ENCODE peak calls at places on chromosomes 11 and 22, in ten cellular contexts. M, R, E, N, F, B, T, U, A and L are unnamed samples.

GRCh38 chr11:130858215-130858614 is 58.1 kb downstream of the SNX19 start:
- DNase-seq in B (no peak), T (no peak), E (peak), N (no peak), F (peak), R (no peak), M (no peak), U (no peak), A (no peak), L (no peak)

GRCh38 chr11:92941676-92942571 is 27.5 kb upstream of the MTNR1B start:
- DNase-seq in E (peak), U (peak), T (peak), B (no peak), M (no peak), N (no peak), R (no peak), A (no peak), F (peak), L (no peak)

GRCh38 chr22:37416806-37417205 is 10.5 kb downstream of the ELFN2 start:
- DNase-seq in R (no peak), T (no peak), N (no peak), E (peak), B (no peak), U (no peak), A (no peak), F (peak), M (no peak), L (no peak)

GRCh38 chr22:36374603-36375024 is 13.2 kb downstream of the MYH9 start:
- DNase-seq in U (no peak), N (no peak), F (no peak), M (peak), A (no peak), E (no peak), B (no peak), T (no peak), R (no peak), L (peak)

GRCh38 chr22:38824587-38824986 is 19.2 kb downstream of the NPTXR start:
- DNase-seq in N (peak), A (no peak), M (peak), T (peak), F (no peak), U (peak), E (peak), B (no peak), R (no peak), L (peak)

GRCh38 chr11:121038642-121039409 is 14.9 kb downstream of the TBCEL start:
- DNase-seq in R (no peak), A (no peak), T (no peak), M (no peak), B (no peak), E (no peak), U (peak), F (no peak), N (no peak), L (no peak)

GRCh38 chr11:62555464-62556092 is 9.0 kb upstream of the AHNAK start:
- DNase-seq in N (no peak), R (no peak), B (peak), M (peak), T (peak), U (no peak), E (peak), F (peak), A (peak), L (no peak)

GRCh38 chr11:128451651-128452470 is 135.5 kb downstream of the ETS1 start:
- DNase-seq in F (no peak), N (peak), E (no peak), A (no peak), R (peak), U (peak), M (peak), T (no peak), B (no peak), L (peak)

GRCh38 chr11:72037554-72038311 is 39.0 kb downstream of the IL18BP start:
- DNase-seq in T (no peak), F (no peak), M (no peak), E (no peak), N (no peak), U (no peak), B (no peak), R (no peak), A (no peak), L (no peak)

GRCh38 chr22:40583058-40583741 is 53.3 kb downstream of the MRTFA start:
- DNase-seq in R (no peak), M (no peak), E (no peak), U (no peak), N (no peak), F (no peak), A (no peak), T (no peak), B (no peak), L (no peak)

GRCh38 chr11:45045692-45046471 is 95.2 kb upstream of the TP53I11 start:
- DNase-seq in R (peak), U (no peak), A (peak), B (no peak), F (no peak), N (no peak), T (peak), M (peak), E (no peak), L (peak)

GRCh38 chr11:64802370-64803162 is 448 bp downstream of the MAP4K2 start:
- DNase-seq in A (peak), E (no peak), T (no peak), M (peak), N (no peak), U (no peak), F (peak), B (no peak), R (no peak), L (no peak)

GRCh38 chr22:44438481-44439131 is 59.4 kb downstream of the RTL6 start:
- DNase-seq in R (no peak), U (no peak), M (no peak), A (no peak), N (no peak), T (no peak), E (no peak), B (no peak), F (no peak), L (no peak)

GRCh38 chr22:44441401-44442185 is 56.4 kb downstream of the RTL6 start:
- DNase-seq in N (no peak), A (peak), R (no peak), B (no peak), F (no peak), E (no peak), M (no peak), U (no peak), T (no peak), L (no peak)

GRCh38 chr22:44439356-44440223 is 58.4 kb downstream of the RTL6 start:
- DNase-seq in E (no peak), T (no peak), A (peak), F (no peak), B (no peak), M (no peak), U (no peak), N (no peak), R (no peak), L (no peak)

GRCh38 chr22:44442186-44442465 is 55.9 kb downstream of the RTL6 start:
- DNase-seq in U (no peak), E (no peak), N (no peak), T (no peak), R (no peak), M (no peak), A (no peak), F (no peak), B (no peak), L (no peak)

DNA sequence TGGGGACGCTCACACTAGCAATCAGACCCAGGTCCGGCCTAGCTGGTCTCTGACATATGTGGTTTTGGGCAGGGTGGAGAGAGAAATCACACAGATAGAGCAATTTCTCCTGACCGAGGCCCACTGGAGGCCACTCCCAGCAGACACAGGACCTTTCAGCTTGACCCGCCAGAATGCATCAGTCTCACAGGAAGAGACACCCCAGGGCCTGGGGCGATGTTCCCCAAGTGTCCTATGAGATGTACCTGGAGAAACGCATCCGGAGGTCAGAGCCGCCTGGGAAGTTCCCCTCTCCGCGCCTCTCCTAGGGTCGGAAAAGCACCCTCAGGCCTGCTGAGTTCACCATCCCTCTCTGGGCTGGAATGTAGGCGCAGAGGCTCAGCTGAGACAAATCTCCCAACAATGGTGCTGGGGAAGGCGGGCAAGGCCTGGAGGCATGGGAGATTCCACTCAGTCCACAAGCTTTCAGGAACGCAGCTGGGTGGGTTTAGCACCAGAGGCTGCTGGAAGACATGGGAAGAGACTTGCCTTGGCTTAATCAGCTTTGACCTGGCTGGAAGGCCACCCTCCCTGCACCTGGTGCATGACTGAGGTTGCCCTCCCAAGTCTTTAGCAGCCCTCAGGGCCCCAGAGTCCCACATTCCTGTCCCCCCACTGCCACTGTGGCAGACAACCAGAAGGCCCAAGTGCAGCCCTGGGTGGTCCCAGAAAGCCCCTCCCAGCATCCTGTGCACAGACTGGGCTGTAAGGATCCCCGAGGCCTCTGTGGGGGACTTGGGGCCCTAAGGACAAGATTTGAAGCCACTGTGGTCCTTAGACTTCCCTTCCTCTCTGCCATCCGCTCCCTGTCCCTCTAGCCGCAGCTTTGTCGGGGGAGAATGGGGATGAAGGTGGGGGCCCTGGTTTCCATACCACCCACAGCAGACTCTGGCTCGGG is 57.5 kb downstream of the RTL6 start:
- DNase-seq in E (no peak), F (no peak), M (no peak), N (no peak), B (no peak), U (no peak), R (no peak), T (no peak), A (no peak), L (no peak)
- TF ChIP-seq EP300 in E (no peak), F (no peak), M (no peak), N (no peak), B (no peak), U (no peak), R (no peak), T (no peak), A (no peak), L (no peak)

GRCh38 chr11:125724125-125724524 is 22.0 kb upstream of the PATE1 start:
- DNase-seq in T (no peak), U (peak), R (no peak), A (no peak), M (no peak), E (peak), N (no peak), F (no peak), B (no peak), L (no peak)
- TF ChIP-seq CTCF in T (peak), U (peak), R (no peak), A (no peak), M (no peak), E (no peak), N (no peak), F (peak), B (peak), L (no peak)

GRCh38 chr11:77619576-77620198 is 17.9 kb downstream of the CLNS1A start:
- DNase-seq in R (no peak), N (no peak), F (no peak), B (peak), M (no peak), E (peak), T (peak), A (no peak), U (peak), L (no peak)
- TF ChIP-seq EP300 in R (no peak), N (no peak), F (no peak), B (no peak), M (no peak), E (no peak), T (no peak), A (no peak), U (no peak), L (no peak)

DNA sequence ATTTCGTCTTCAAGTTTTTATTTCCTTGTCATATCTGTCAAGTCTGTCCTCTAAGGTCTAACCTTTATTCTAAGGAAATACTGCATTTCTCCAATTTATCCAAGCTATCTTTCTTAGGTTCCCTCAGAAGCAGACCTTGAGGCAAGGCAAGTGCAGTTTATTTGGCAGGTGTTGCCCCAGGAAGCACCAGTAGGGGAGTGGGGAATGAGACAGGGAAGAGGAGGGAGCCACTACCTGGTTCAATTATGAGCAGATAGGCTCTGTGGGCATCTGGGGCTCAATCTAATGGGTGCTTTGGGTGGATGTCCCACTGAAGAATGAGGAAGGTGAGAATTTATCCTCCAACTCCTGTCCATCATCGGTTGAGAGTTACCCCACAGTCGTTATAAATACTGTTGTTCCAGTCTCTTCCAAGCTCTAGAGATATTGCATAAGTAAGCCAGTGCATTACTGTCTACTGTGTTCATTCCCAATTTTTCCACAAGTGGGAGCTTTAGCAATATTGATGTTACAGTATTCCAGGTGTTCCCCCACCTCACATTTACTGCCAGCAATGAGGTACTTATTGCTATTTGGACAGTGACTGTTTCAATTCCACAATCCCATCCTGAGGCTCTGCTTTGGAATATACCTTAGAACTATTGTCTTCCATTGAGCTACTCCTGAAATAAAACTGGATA is 154.9 kb upstream of the CEP126 start:
- DNase-seq in T (peak), U (peak), B (no peak), E (no peak), M (no peak), A (no peak), F (no peak), R (no peak), N (no peak), L (no peak)
- TF ChIP-seq CTCF in T (peak), U (peak), B (no peak), E (no peak), M (no peak), A (no peak), F (peak), R (no peak), N (no peak), L (no peak)

GRCh38 chr11:2889399-2890273 is 4.1 kb upstream of the CDKN1C start:
- DNase-seq in T (no peak), U (peak), F (no peak), E (no peak), N (peak), M (no peak), R (no peak), A (no peak), B (no peak), L (no peak)

GRCh38 chr11:2886936-2887335 is 1.4 kb upstream of the CDKN1C start:
- DNase-seq in N (peak), U (no peak), R (no peak), M (no peak), F (no peak), A (no peak), B (no peak), E (no peak), T (no peak), L (no peak)

GRCh38 chr11:2887526-2888195 is 2.1 kb upstream of the CDKN1C start:
- DNase-seq in B (no peak), A (no peak), R (no peak), M (no peak), U (no peak), F (no peak), T (no peak), E (no peak), N (peak), L (no peak)

GRCh38 chr11:2886191-2886894 is 768 bp upstream of the CDKN1C start:
- DNase-seq in F (no peak), T (no peak), N (peak), A (no peak), B (no peak), U (no peak), R (peak), M (no peak), E (peak), L (no peak)

DNA sequence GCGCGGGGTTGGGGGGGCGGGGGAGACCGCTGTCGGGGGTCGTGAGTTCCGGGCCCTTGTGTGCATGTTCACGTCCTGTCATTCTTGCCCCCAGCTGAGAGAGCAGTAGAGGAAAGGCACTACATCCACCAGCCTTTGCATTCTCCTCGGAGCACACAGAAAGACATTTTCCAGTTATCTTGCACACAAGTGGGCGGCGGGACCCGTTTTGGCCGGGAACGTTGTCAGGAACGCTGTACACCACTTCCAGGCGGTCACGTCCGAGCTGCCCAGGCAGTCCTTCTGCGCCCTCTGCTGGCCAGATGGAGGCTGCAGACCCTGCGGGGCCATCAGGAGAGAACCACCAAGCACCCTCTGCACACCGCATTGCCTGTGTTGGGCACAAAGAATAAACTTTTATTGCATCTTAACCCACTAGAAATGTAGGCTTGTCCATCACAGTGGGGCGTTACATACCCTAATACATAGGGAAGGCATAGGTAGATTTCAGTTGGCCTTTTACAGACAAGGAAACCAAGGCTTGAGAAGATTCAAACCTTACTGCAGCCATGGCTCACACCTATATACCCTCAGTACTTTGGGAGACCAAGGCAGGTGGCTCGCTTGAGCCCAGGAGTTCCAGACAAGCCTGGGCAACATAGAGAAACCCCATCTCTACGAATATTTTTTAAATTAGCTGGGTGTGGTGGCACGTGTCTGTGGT is 2.8 kb upstream of the CDKN1C start:
- DNase-seq in E (peak), F (peak), U (peak), N (peak), T (peak), B (no peak), R (peak), M (peak), A (peak), L (peak)
- TF ChIP-seq EP300 in E (no peak), F (no peak), U (no peak), N (no peak), T (no peak), B (no peak), R (peak), M (no peak), A (no peak), L (no peak)

GRCh38 chr11:32331098-32331497 is 104.2 kb downstream of the WT1 start:
- DNase-seq in M (no peak), F (no peak), E (no peak), T (no peak), B (no peak), R (no peak), A (no peak), U (no peak), N (peak), L (no peak)

GRCh38 chr11:32333335-32333991 is 101.9 kb downstream of the WT1 start:
- DNase-seq in A (peak), R (peak), T (peak), M (peak), F (peak), E (no peak), N (peak), B (no peak), U (no peak), L (peak)

GRCh38 chr11:32332990-32333334 is 102.4 kb downstream of the WT1 start:
- DNase-seq in F (no peak), M (no peak), R (no peak), N (no peak), U (no peak), T (no peak), A (no peak), E (no peak), B (no peak), L (no peak)

GRCh38 chr11:32331792-32332191 is 103.5 kb downstream of the WT1 start:
- DNase-seq in M (no peak), T (no peak), R (no peak), E (no peak), B (no peak), U (no peak), F (no peak), A (no peak), N (no peak), L (no peak)

GRCh38 chr11:32334822-32335221 is 100.5 kb downstream of the WT1 start:
- DNase-seq in A (no peak), E (peak), R (no peak), T (peak), M (peak), U (peak), F (no peak), B (no peak), N (no peak), L (no peak)
- TF ChIP-seq CTCF in A (no peak), E (peak), R (no peak), T (peak), M (no peak), U (peak), F (peak), B (no peak), N (no peak), L (no peak)

GRCh38 chr22:30790366-30790765 is 95.7 kb downstream of the OSBP2 start:
- DNase-seq in M (no peak), R (no peak), N (no peak), F (no peak), A (no peak), U (no peak), E (no peak), T (no peak), B (no peak), L (no peak)
- TF ChIP-seq EP300 in M (no peak), R (no peak), N (no peak), F (no peak), A (no peak), U (no peak), E (no peak), T (no peak), B (no peak), L (no peak)

GRCh38 chr11:10639350-10639749 is 54.2 kb downstream of the IRAG1 start:
- DNase-seq in M (no peak), F (no peak), A (no peak), E (no peak), B (no peak), U (no peak), N (no peak), T (no peak), R (no peak), L (no peak)
- TF ChIP-seq CTCF in M (no peak), F (no peak), A (no peak), E (no peak), B (no peak), U (no peak), N (no peak), T (no peak), R (no peak), L (no peak)